ENCODE peak calls at places on chromosomes 2 and 18, in eight cellular contexts. N is uterus, A is progenitor cell of endocrine pancreas, R is RWPE1, P is neural crest cell, C is GM23338, E is astrocyte, F is fibroblast of mammary gland. V is an unnamed sample.

GRCh38 chr2:207831569-207832248 is 62.0 kb upstream of the FZD5 start:
- DNase-seq in N (no peak), A (no peak), R (no peak), P (no peak), C (no peak), E (no peak), F (no peak), V (no peak)

GRCh38 chr2:111121028-111121872 is 536 bp downstream of the BCL2L11 start:
- DNase-seq in N (peak; percentile 27), A (peak; percentile 43), R (peak; percentile 27), P (peak; percentile 51), C (peak; percentile 60), E (no peak), F (peak; percentile 12), V (peak; percentile 62)

GRCh38 chr18:57630759-57631660 is 9.4 kb upstream of the NARS1 start:
- DNase-seq in N (no peak), A (no peak), R (no peak), P (no peak), C (no peak), E (peak; percentile 18), F (no peak), V (no peak)

GRCh38 chr2:172299741-172300140 is 127.6 kb upstream of the ITGA6 start:
- DNase-seq in N (no peak), A (no peak), R (peak; percentile 70), P (no peak), C (no peak), E (peak; percentile 73), F (peak; percentile 89), V (no peak)

GRCh38 chr2:67485431-67485830 is 88.3 kb downstream of the ETAA1 start:
- DNase-seq in N (no peak), A (no peak), R (no peak), P (no peak), C (peak; percentile 6), E (peak; percentile 88), F (no peak), V (no peak)

GRCh38 chr2:226791487-226792081 is 8.0 kb downstream of the IRS1 start:
- DNase-seq in N (peak; percentile 82), A (peak; percentile 88), R (peak; percentile 98), P (peak; percentile 83), C (peak; percentile 96), E (peak; percentile 61), F (peak; percentile 70), V (peak; percentile 93)

GRCh38 chr2:74514368-74515270 is at the start of gene TLX2:
- DNase-seq in N (no peak), A (no peak), R (no peak), P (no peak), C (peak; percentile 67), E (no peak), F (no peak), V (peak; percentile 30)

GRCh38 chr18:75472906-75473305 is 45.4 kb upstream of the SMIM21 start:
- DNase-seq in N (no peak), A (no peak), R (no peak), P (no peak), C (no peak), E (no peak), F (no peak), V (no peak)

GRCh38 chr2:164485541-164485940 is 135.7 kb downstream of the GRB14 start:
- DNase-seq in N (no peak), A (no peak), R (no peak), P (no peak), C (no peak), E (peak; percentile 56), F (no peak), V (no peak)

GRCh38 chr2:18924905-18925691 is 335.7 kb upstream of the NT5C1B start:
- DNase-seq in N (no peak), A (no peak), R (no peak), P (no peak), C (no peak), E (peak; percentile 93), F (peak; percentile 63), V (no peak)

GRCh38 chr2:24616606-24617005 is 125.6 kb downstream of the NCOA1 start:
- DNase-seq in N (no peak), A (no peak), R (no peak), P (no peak), C (no peak), E (no peak), F (no peak), V (no peak)

GRCh38 chr2:24611626-24612025 is 120.6 kb downstream of the NCOA1 start:
- DNase-seq in N (no peak), A (no peak), R (no peak), P (no peak), C (no peak), E (no peak), F (no peak), V (no peak)

GRCh38 chr2:24617431-24617830 is 126.4 kb downstream of the NCOA1 start:
- DNase-seq in N (no peak), A (no peak), R (no peak), P (no peak), C (no peak), E (peak; percentile 16), F (peak; percentile 28), V (no peak)

GRCh38 chr2:24613154-24613814 is 122.2 kb downstream of the NCOA1 start:
- DNase-seq in N (no peak), A (no peak), R (no peak), P (peak; percentile 5), C (peak; percentile 89), E (peak; percentile 5), F (peak; percentile 72), V (no peak)
- TF ChIP-seq CTCF in N (no peak), A (peak; percentile 51), R (no peak), P (peak; percentile 54), C (peak; percentile 86), E (peak; percentile 46), F (peak; percentile 63), V (no peak)

GRCh38 chr2:69013123-69013836 is at the start of gene ANTXR1:
- DNase-seq in N (peak; percentile 74), A (peak; percentile 34), R (peak; percentile 85), P (peak; percentile 51), C (peak; percentile 93), E (peak; percentile 70), F (peak; percentile 81), V (no peak)
- TF ChIP-seq CTCF in N (no peak), A (peak; percentile 25), R (no peak), P (peak; percentile 49), C (no peak), E (no peak), F (no peak), V (no peak)

DNA sequence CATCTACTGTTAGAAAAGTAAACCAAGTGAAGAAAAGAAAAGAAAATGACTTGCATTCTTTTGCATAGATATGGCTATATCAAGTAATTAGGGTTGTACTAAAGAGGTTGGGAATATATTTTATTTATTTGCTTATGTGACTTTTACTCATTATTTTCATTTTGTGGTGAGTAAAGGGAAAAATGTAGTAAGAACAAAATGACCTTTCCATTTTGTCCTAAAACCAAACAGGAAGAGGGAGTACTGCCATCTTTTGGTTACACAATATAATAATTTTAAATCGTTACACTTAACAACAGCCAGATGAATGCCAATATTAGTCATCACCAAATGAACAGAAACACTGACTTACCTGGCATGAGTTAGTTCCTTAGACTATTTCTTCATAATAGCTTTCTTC is 47.3 kb upstream of the NDUFV2 start:
- DNase-seq in N (no peak), A (no peak), R (peak; percentile 80), P (no peak), C (no peak), E (peak; percentile 90), F (peak; percentile 95), V (no peak)
- TF ChIP-seq CTCF in N (peak; percentile 3), A (no peak), R (peak; percentile 49), P (no peak), C (no peak), E (peak; percentile 15), F (peak; percentile 35), V (no peak)

DNA sequence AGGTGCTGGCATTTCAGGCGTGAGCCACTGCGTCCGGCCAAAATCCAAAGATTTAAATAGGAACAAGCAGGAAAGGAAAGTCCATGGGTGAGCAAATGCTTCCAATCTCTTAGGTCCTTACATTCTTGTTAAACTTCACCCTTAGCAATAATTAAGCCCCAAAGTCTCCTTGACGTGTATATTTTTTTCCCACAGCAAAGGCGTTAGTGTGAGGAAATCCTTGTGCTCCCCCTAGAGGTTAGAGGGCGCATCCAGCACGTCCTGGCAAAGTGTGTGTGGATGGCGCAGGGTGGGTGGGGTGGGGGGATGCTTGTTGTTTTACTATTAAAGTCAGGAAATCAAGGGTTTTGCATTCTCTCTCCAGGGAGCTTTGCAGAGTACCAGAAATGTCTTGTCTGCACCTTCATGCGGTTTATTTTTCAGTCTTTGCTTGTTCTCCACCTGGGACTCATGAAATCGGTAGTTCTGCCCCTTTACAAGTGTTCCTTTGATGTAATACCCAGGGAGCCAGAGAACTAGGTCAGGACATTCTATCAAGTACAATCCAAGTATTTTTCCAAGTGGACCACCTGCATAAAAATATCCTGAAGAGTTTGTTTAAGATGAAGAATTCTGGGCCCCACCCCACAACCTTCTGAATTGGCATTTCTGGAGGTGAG is 22.2 kb upstream of the ITSN2 start:
- DNase-seq in N (peak; percentile 60), A (peak; percentile 26), R (peak; percentile 67), P (peak; percentile 55), C (peak; percentile 87), E (peak; percentile 16), F (peak; percentile 71), V (peak; percentile 35)
- TF ChIP-seq CTCF in N (peak; percentile 65), A (peak; percentile 74), R (peak; percentile 81), P (peak; percentile 82), C (peak; percentile 88), E (peak; percentile 62), F (peak; percentile 73), V (no peak)

V was measured in activated B cell treated with CpG ODN at 0.5 μM for 24 hours.